ENCODE peak calls at places on chromosomes 1 and 21, in five cellular contexts. M is non-pigmented ciliary epithelial cell, B is NCI-H1092 treated with DMSO at 0.1 percent for 48 hours, H is AG08395, A is brain pericyte. R is an unnamed sample.

GRCh38 chr21:33655591-33656221 is 13.4 kb downstream of the ITSN1 start:
- DNase-seq in M (peak), B (no peak), A (no peak), H (peak), R (no peak)

GRCh38 chr1:119647734-119648619 is at the start of gene ZNF697:
- DNase-seq in A (peak), H (peak), B (peak), M (peak), R (peak)

GRCh38 chr1:61337981-61338848 is 255.9 kb downstream of the NFIA start:
- DNase-seq in H (peak), B (peak), M (peak), A (peak), R (no peak)

GRCh38 chr1:24005163-24005562 is 25.0 kb upstream of the SRSF10 start:
- DNase-seq in B (no peak), H (no peak), A (no peak), M (no peak), R (no peak)

GRCh38 chr1:9589719-9590157 is 1.0 kb downstream of the TMEM201 start:
- DNase-seq in A (no peak), M (no peak), H (no peak), B (no peak), R (no peak)

GRCh38 chr1:26335774-26336476 is 18.0 kb downstream of the CRYBG2 start:
- DNase-seq in M (no peak), H (no peak), A (no peak), B (no peak), R (no peak)

GRCh38 chr1:228109962-228110488 is 926 bp upstream of the MRPL55 start:
- DNase-seq in H (no peak), A (no peak), B (peak), M (no peak), R (no peak)

GRCh38 chr1:42334240-42335049 is 590 bp downstream of the FOXJ3 start:
- DNase-seq in B (peak), M (no peak), A (no peak), H (peak), R (no peak)

GRCh38 chr1:27563407-27564263 is 40.3 kb downstream of the AHDC1 start:
- DNase-seq in B (no peak), M (no peak), A (no peak), H (peak), R (no peak)

GRCh38 chr1:223401873-223402789 is 8.9 kb downstream of the CCDC185 start:
- DNase-seq in M (peak), B (no peak), H (peak), A (no peak), R (no peak)

GRCh38 chr1:45551684-45552083 is 1.1 kb downstream of the AKR1A1 start:
- DNase-seq in B (no peak), H (no peak), A (no peak), M (no peak), R (no peak)

GRCh38 chr1:39973503-39974135 is 18.7 kb downstream of the MFSD2A start:
- DNase-seq in M (no peak), H (peak), B (peak), A (no peak), R (peak)

GRCh38 chr21:44436958-44437357 is 18.4 kb upstream of the LRRC3 start:
- DNase-seq in H (no peak), A (no peak), M (no peak), B (no peak), R (no peak)

GRCh38 chr1:64295566-64295965 is 92.1 kb downstream of the UBE2U start:
- DNase-seq in B (no peak), H (no peak), A (no peak), M (no peak), R (no peak)

GRCh38 chr21:44763451-44764318 is 37.9 kb downstream of the UBE2G2 start:
- DNase-seq in M (no peak), A (no peak), H (no peak), B (no peak), R (no peak)

GRCh38 chr1:238764779-238765178 is 621.6 kb upstream of the CHRM3 start:
- DNase-seq in A (no peak), H (no peak), B (no peak), M (no peak), R (no peak)

GRCh38 chr1:153393926-153394325 is 3.1 kb upstream of the S100A8 start:
- DNase-seq in H (no peak), M (no peak), A (no peak), B (no peak), R (no peak)

GRCh38 chr1:51423098-51423821 is 92.9 kb upstream of the TTC39A start:
- DNase-seq in H (peak), A (no peak), M (no peak), B (no peak), R (no peak)

GRCh38 chr1:108199231-108199657 is 899 bp downstream of the SLC25A24 start:
- DNase-seq in H (peak), A (no peak), B (no peak), M (no peak), R (no peak)

GRCh38 chr1:175733762-175734161 is 9.6 kb downstream of the TNR start:
- DNase-seq in B (no peak), H (no peak), A (no peak), M (no peak), R (no peak)

GRCh38 chr21:29832217-29832616 is 107.6 kb downstream of the GRIK1 start:
- DNase-seq in A (no peak), H (no peak), M (no peak), B (no peak), R (no peak)

GRCh38 chr1:20447794-20448193 is 38.2 kb downstream of the CAMK2N1 start:
- DNase-seq in M (no peak), A (no peak), H (no peak), B (no peak), R (no peak)

GRCh38 chr1:242184955-242185354 is 186.1 kb upstream of the MAP1LC3C start:
- DNase-seq in A (no peak), B (no peak), M (no peak), H (no peak), R (no peak)

GRCh38 chr1:29767088-29767685 is 530.9 kb downstream of the PTPRU start:
- DNase-seq in B (no peak), H (no peak), M (no peak), A (no peak), R (no peak)

GRCh38 chr1:65890201-65890600 is 97.5 kb downstream of the PDE4B start:
- DNase-seq in M (no peak), B (no peak), A (no peak), H (no peak), R (no peak)

GRCh38 chr1:76998582-76999189 is 131.4 kb downstream of the ST6GALNAC5 start:
- DNase-seq in M (peak), A (peak), B (no peak), H (peak), R (peak)

GRCh38 chr1:44775930-44776748 is 799 bp downstream of the RPS8 start:
- DNase-seq in B (no peak), A (no peak), H (no peak), M (no peak), R (no peak)

GRCh38 chr1:172837816-172838680 is 179.1 kb downstream of the FASLG start:
- DNase-seq in B (no peak), A (no peak), H (no peak), M (peak), R (no peak)

GRCh38 chr1:246801241-246802020 is 77.2 kb downstream of the SCCPDH start:
- DNase-seq in M (no peak), H (no peak), B (no peak), A (no peak), R (no peak)

GRCh38 chr1:179773264-179773663 is 30.2 kb downstream of the FAM163A start:
- DNase-seq in H (no peak), B (no peak), A (no peak), M (no peak), R (no peak)

GRCh38 chr1:245051349-245052221 is 103.2 kb upstream of the KIF26B start:
- DNase-seq in A (no peak), M (no peak), B (no peak), H (no peak), R (no peak)

GRCh38 chr1:202134645-202135172 is 9.8 kb downstream of the ARL8A start:
- DNase-seq in A (no peak), M (no peak), H (no peak), B (no peak), R (no peak)

GRCh38 chr1:230456478-230456877 is 30.3 kb upstream of the PGBD5 start:
- DNase-seq in H (no peak), B (no peak), M (no peak), A (no peak), R (no peak)

GRCh38 chr1:54428838-54429513 is 22.8 kb upstream of the SSBP3 start:
- DNase-seq in M (no peak), H (no peak), B (no peak), A (no peak), R (no peak)

GRCh38 chr1:47196622-47197021 is 6.8 kb upstream of the PDZK1IP1 start:
- DNase-seq in H (no peak), A (no peak), B (no peak), M (no peak), R (no peak)

GRCh38 chr1:45490623-45491463 is at the start of gene TESK2:
- DNase-seq in M (peak), A (peak), H (peak), B (peak), R (peak)

GRCh38 chr21:25369524-25370300 is 237.6 kb downstream of the MRPL39 start:
- DNase-seq in B (no peak), A (no peak), M (no peak), H (peak), R (no peak)

GRCh38 chr1:2866415-2867086 is 65.1 kb upstream of the TTC34 start:
- DNase-seq in B (no peak), M (no peak), H (no peak), A (no peak), R (no peak)

GRCh38 chr1:31605908-31606427 is 11.5 kb upstream of the HCRTR1 start:
- DNase-seq in A (no peak), H (no peak), B (no peak), M (peak), R (no peak)

GRCh38 chr1:40155910-40156309 is 5.3 kb upstream of the RLF start:
- DNase-seq in A (no peak), B (peak), M (no peak), H (no peak), R (no peak)

R was measured in SK-N-MC.